ENCODE peak calls at places on chromosomes 11 and 22, in four cellular contexts. One of them, this sample, is unnamed.
A peak's percentile ranks its signal among the peaks of the same experiment; 100 is the strongest.

GRCh38 chr11:60511393-60511792 is 3.8 kb upstream of the MS4A13 start:
- DNase-seq in foreskin keratinocyte: no peak
- DNase-seq in astrocyte: no peak
- DNase-seq in Peyer's patch: no peak
- DNase-seq in this sample: no peak

GRCh38 chr11:121255473-121256125 is 37.0 kb upstream of the SC5D start:
- DNase-seq in foreskin keratinocyte: no peak
- DNase-seq in astrocyte: no peak
- DNase-seq in Peyer's patch: no peak
- DNase-seq in this sample: no peak

GRCh38 chr11:43282607-43283440 is 29.0 kb upstream of the API5 start:
- DNase-seq in foreskin keratinocyte: no peak
- DNase-seq in astrocyte: no peak
- DNase-seq in Peyer's patch: no peak
- DNase-seq in this sample: no peak

GRCh38 chr11:76524919-76525318 is 80.1 kb downstream of the EMSY start:
- DNase-seq in foreskin keratinocyte: no peak
- DNase-seq in astrocyte: peak; percentile 61
- DNase-seq in Peyer's patch: no peak
- DNase-seq in this sample: no peak

GRCh38 chr11:41497974-41498373 is 38.5 kb upstream of the LRRC4C start:
- DNase-seq in foreskin keratinocyte: no peak
- DNase-seq in astrocyte: peak; percentile 68
- DNase-seq in Peyer's patch: no peak
- DNase-seq in this sample: no peak

GRCh38 chr11:76728778-76729177 is 54.4 kb upstream of the TSKU start:
- DNase-seq in foreskin keratinocyte: no peak
- DNase-seq in astrocyte: no peak
- DNase-seq in Peyer's patch: no peak
- DNase-seq in this sample: no peak

GRCh38 chr11:131944709-131945108 is 574.3 kb downstream of the NTM start:
- DNase-seq in foreskin keratinocyte: no peak
- DNase-seq in astrocyte: no peak
- DNase-seq in Peyer's patch: no peak
- DNase-seq in this sample: no peak

GRCh38 chr22:24414523-24414922 is 12.9 kb upstream of the ADORA2A start:
- DNase-seq in foreskin keratinocyte: no peak
- DNase-seq in astrocyte: no peak
- DNase-seq in Peyer's patch: no peak
- DNase-seq in this sample: no peak

GRCh38 chr22:47879346-47879745 is 1116.9 kb downstream of the TBC1D22A start:
- DNase-seq in foreskin keratinocyte: no peak
- DNase-seq in astrocyte: no peak
- DNase-seq in Peyer's patch: no peak
- DNase-seq in this sample: no peak

GRCh38 chr11:119723243-119723951 is 5.6 kb downstream of the NECTIN1 start:
- DNase-seq in foreskin keratinocyte: no peak
- DNase-seq in astrocyte: no peak
- DNase-seq in Peyer's patch: no peak
- DNase-seq in this sample: no peak

GRCh38 chr22:44261861-44262595 is 50.7 kb downstream of the SHISAL1 start:
- DNase-seq in foreskin keratinocyte: no peak
- DNase-seq in astrocyte: no peak
- DNase-seq in Peyer's patch: no peak
- DNase-seq in this sample: peak; percentile 7

GRCh38 chr22:50710221-50710620 is 27.8 kb upstream of the ACR start:
- DNase-seq in foreskin keratinocyte: no peak
- DNase-seq in astrocyte: no peak
- DNase-seq in Peyer's patch: no peak
- DNase-seq in this sample: no peak

GRCh38 chr11:11847082-11847481 is 5.3 kb downstream of the USP47 start:
- DNase-seq in foreskin keratinocyte: no peak
- DNase-seq in astrocyte: no peak
- DNase-seq in Peyer's patch: no peak
- DNase-seq in this sample: no peak

GRCh38 chr22:23538502-23538860 is 41.6 kb downstream of the IGLL1 start:
- DNase-seq in foreskin keratinocyte: no peak
- DNase-seq in astrocyte: no peak
- DNase-seq in Peyer's patch: no peak
- DNase-seq in this sample: no peak

DNA sequence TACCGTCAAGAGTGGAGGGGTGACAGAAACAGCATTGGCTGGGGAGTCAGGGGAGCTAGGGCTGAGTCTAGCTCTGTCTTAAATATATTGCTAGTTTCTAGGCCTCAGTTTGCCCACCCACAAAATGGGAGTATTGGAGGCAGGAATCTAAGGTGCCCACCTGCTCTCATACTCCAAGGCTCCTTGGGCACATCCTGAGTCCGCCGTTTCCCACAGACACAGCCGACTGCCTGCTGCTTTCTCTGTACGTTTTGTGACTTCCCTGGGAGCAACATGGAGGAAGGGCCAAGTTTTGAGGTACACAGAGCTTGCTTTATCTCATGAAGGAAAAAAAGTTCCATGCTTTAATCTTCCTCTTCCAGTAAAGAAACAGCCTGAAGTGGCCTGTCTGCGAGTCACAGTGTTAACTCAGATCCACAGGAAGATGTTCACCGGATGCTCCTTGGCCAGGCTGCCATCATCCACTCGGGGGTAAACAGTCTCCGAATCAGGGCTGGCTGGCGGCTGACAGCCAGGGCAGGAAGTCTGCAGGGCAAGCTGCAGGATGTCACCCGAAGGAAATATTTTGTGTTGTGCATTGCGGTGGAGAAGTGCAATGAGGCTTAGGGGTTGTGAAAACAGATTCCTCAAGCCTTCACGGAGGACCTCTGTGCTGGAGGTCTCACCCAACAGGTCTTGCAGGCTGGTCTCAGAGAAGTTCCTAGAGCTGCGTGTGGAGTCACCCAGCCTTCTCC is 11.1 kb upstream of the CERK start:
- DNase-seq in foreskin keratinocyte: no peak
- DNase-seq in astrocyte: peak; percentile 18
- DNase-seq in Peyer's patch: peak; percentile 53
- DNase-seq in this sample: no peak
- H3K4me1 ChIP-seq in foreskin keratinocyte: peaks cover 4% of the 10 kb centered on the region
- H3K4me1 ChIP-seq in astrocyte: peaks cover 32% of the 10 kb centered on the region
- H3K4me1 ChIP-seq in Peyer's patch: peaks cover 13% of the 10 kb centered on the region
- H3K4me1 ChIP-seq in this sample: peaks cover 5% of the 10 kb centered on the region

DNA sequence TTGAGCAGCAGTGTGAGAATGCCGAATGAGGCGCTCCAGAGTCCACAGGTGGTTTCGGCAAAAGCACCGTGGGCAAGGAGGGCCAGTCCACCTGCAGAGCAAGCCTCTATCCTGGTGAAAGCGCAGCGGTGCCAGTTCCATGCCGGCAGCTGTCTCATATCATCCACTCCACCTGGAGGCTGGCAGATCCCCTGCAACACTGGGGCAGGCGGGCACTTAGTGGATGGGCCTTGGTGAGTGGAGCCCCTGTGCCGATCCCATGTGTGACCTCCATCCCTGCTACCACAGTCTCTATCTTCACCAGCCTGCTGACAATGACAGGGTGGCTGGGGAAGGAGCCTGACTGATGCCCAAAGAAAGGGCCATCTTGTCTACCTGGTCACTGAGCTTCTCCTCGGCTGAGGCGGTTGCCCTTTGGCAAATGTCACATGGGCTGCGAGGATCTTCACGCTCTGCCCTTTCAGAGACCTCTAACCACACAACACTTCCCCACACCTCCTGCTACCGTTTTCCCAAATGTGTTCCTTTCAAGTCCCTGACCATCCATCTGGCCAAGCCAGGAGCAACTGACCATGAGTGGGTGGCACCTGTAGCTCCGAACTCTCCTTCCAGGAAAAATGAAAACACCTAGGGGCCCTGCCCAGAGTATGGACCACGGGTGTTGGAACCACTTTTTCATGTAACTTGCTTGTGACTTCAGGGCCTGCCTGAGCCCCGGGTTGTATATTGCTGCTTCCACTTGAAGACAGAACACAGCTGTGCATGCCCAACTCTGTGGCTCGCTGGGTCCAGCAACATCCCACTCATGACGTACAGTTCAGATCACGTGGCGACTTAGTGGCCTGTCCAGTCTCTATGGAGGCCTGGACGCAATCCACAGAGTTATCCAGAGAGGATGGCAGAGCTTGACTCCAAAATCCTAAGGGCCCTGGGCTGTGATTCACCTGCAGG is 7.1 kb downstream of the C11orf21 start:
- DNase-seq in foreskin keratinocyte: no peak
- DNase-seq in astrocyte: no peak
- DNase-seq in Peyer's patch: no peak
- DNase-seq in this sample: peak; percentile 12
- H3K27me3 ChIP-seq in foreskin keratinocyte: no peaks in the 10 kb centered on the region
- H3K27me3 ChIP-seq in astrocyte: peaks cover 8% of the 10 kb centered on the region
- H3K27me3 ChIP-seq in Peyer's patch: no peaks in the 10 kb centered on the region
- H3K27me3 ChIP-seq in this sample: peaks cover 29% of the 10 kb centered on the region

GRCh38 chr22:42814215-42814614 is 42.9 kb downstream of the ARFGAP3 start:
- DNase-seq in foreskin keratinocyte: no peak
- DNase-seq in astrocyte: no peak
- DNase-seq in Peyer's patch: no peak
- DNase-seq in this sample: no peak

GRCh38 chr22:42813501-42813900 is 43.6 kb downstream of the ARFGAP3 start:
- DNase-seq in foreskin keratinocyte: no peak
- DNase-seq in astrocyte: no peak
- DNase-seq in Peyer's patch: no peak
- DNase-seq in this sample: no peak

GRCh38 chr22:42817556-42817955 is 39.5 kb downstream of the ARFGAP3 start:
- DNase-seq in foreskin keratinocyte: no peak
- DNase-seq in astrocyte: no peak
- DNase-seq in Peyer's patch: no peak
- DNase-seq in this sample: no peak

GRCh38 chr22:42816339-42816738 is 40.7 kb downstream of the ARFGAP3 start:
- DNase-seq in foreskin keratinocyte: no peak
- DNase-seq in astrocyte: no peak
- DNase-seq in Peyer's patch: no peak
- DNase-seq in this sample: no peak

GRCh38 chr22:42814616-42815015 is 42.5 kb downstream of the ARFGAP3 start:
- DNase-seq in foreskin keratinocyte: no peak
- DNase-seq in astrocyte: no peak
- DNase-seq in Peyer's patch: no peak
- DNase-seq in this sample: no peak
- TF ChIP-seq CTCF in foreskin keratinocyte: no peak
- TF ChIP-seq CTCF in astrocyte: no peak
- TF ChIP-seq CTCF in Peyer's patch: no peak
- TF ChIP-seq CTCF in this sample: no peak

DNA sequence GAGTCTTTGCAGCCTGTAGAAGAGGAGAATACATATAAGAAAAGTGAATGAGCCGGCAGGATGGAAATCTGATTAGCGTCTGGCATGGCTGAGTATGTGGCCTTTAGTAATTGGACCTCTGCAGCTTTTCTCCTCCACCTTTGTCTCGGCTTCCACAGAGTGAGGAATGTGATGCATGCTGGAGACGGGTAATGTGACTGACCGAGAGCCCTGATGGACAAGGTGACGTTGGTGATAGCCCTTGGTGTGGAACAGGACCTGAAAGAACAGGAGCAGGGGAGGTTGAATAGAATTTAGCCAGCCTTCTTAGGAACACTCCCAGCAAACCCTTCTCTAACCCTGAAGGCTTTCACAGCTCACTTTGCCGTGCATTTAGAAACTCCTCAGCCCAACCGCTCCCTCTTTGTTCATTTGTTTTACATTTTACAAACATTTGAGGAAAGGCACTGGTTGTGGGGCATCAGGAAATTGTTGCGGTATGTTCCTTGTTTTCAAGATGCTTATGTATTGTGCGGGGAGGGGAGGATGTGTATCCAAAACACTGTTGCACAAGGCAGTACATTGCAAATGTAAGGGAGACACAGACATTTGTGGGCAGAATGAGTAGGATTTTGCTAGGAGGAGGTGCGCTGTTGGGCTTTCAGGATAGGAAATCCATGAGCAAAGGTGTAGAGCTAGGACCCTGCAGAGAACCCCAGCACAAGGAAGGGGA is 6.9 kb downstream of the GTPBP1 start:
- DNase-seq in foreskin keratinocyte: no peak
- DNase-seq in astrocyte: no peak
- DNase-seq in Peyer's patch: no peak
- DNase-seq in this sample: no peak
- H3K4me1 ChIP-seq in foreskin keratinocyte: peaks cover 9% of the 10 kb centered on the region
- H3K4me1 ChIP-seq in astrocyte: peaks cover 4% of the 10 kb centered on the region
- H3K4me1 ChIP-seq in Peyer's patch: peaks cover 2% of the 10 kb centered on the region
- H3K4me1 ChIP-seq in this sample: peaks cover 18% of the 10 kb centered on the region

DNA sequence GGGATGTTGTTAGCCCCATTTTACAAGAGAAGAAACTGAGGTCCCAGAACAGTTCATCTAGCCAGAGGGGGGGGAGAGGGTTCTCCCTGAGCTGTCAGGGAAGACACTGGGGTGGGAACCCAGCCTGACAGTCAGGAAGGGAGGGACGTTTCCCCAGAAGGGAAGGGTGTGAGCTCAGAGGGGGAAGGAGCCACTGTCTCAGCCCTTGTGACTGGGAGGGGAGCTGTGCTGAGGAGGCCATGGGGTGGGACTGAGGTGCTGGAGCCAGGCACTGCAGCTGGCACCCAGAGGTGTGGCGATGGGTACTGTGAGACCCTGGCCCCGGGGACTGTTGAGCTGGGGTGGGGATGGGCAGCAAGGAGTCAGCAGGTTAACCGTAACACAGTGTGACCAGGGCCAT is 35.7 kb downstream of the DAGLA start:
- DNase-seq in foreskin keratinocyte: no peak
- DNase-seq in astrocyte: no peak
- DNase-seq in Peyer's patch: no peak
- DNase-seq in this sample: no peak
- H3K27me3 ChIP-seq in foreskin keratinocyte: peaks cover 77% of the 10 kb centered on the region
- H3K27me3 ChIP-seq in astrocyte: no peaks in the 10 kb centered on the region
- H3K27me3 ChIP-seq in Peyer's patch: no peaks in the 10 kb centered on the region
- H3K27me3 ChIP-seq in this sample: no peaks in the 10 kb centered on the region

GRCh38 chr11:19661827-19662226 is 50.8 kb upstream of the NAV2 start:
- DNase-seq in foreskin keratinocyte: no peak
- DNase-seq in astrocyte: no peak
- DNase-seq in Peyer's patch: no peak
- DNase-seq in this sample: no peak

GRCh38 chr11:19659529-19659928 is 53.1 kb upstream of the NAV2 start:
- DNase-seq in foreskin keratinocyte: no peak
- DNase-seq in astrocyte: no peak
- DNase-seq in Peyer's patch: no peak
- DNase-seq in this sample: no peak

GRCh38 chr11:19660076-19660475 is 52.6 kb upstream of the NAV2 start:
- DNase-seq in foreskin keratinocyte: peak; percentile 71
- DNase-seq in astrocyte: peak; percentile 69
- DNase-seq in Peyer's patch: no peak
- DNase-seq in this sample: no peak

GRCh38 chr11:19656140-19656541 is 56.5 kb upstream of the NAV2 start:
- DNase-seq in foreskin keratinocyte: no peak
- DNase-seq in astrocyte: no peak
- DNase-seq in Peyer's patch: no peak
- DNase-seq in this sample: no peak

GRCh38 chr11:19658344-19658743 is 54.3 kb upstream of the NAV2 start:
- DNase-seq in foreskin keratinocyte: no peak
- DNase-seq in astrocyte: no peak
- DNase-seq in Peyer's patch: no peak
- DNase-seq in this sample: no peak
- TF ChIP-seq CTCF in foreskin keratinocyte: no peak
- TF ChIP-seq CTCF in astrocyte: no peak
- TF ChIP-seq CTCF in Peyer's patch: no peak
- TF ChIP-seq CTCF in this sample: no peak

GRCh38 chr22:21569459-21570161 is 2.1 kb downstream of the UBE2L3 start:
- DNase-seq in foreskin keratinocyte: no peak
- DNase-seq in astrocyte: no peak
- DNase-seq in Peyer's patch: no peak
- DNase-seq in this sample: no peak
- H3K4me1 ChIP-seq in foreskin keratinocyte: peaks cover 26% of the 10 kb centered on the region
- H3K4me1 ChIP-seq in astrocyte: peaks cover 22% of the 10 kb centered on the region
- H3K4me1 ChIP-seq in Peyer's patch: peaks cover 18% of the 10 kb centered on the region
- H3K4me1 ChIP-seq in this sample: peaks cover 44% of the 10 kb centered on the region

GRCh38 chr22:31268281-31268680 is 24.0 kb downstream of the PIK3IP1 start:
- DNase-seq in foreskin keratinocyte: no peak
- DNase-seq in astrocyte: no peak
- DNase-seq in Peyer's patch: no peak
- DNase-seq in this sample: no peak
- H3K27me3 ChIP-seq in foreskin keratinocyte: no peaks in the 10 kb centered on the region
- H3K27me3 ChIP-seq in astrocyte: no peaks in the 10 kb centered on the region
- H3K27me3 ChIP-seq in Peyer's patch: no peaks in the 10 kb centered on the region
- H3K27me3 ChIP-seq in this sample: no peaks in the 10 kb centered on the region

This sample was measured in tibial artery.